ENCODE peak calls at places on chromosomes 7 and 10, in six cellular contexts. One of them, this sample, is unnamed. For H3K4me1, the result is how much of the 10 kb centered on the place peaks cover.

GRCh38 chr10:87504307-87504666 is 406 bp upstream of the MINPP1 start:
- DNase-seq in Peyer's patch: no peak
- DNase-seq in mesenchymal stem cell: no peak
- DNase-seq in Panc1: no peak
- DNase-seq in psoas muscle: no peak
- DNase-seq in neuronal stem cell: no peak
- DNase-seq in this sample: no peak

GRCh38 chr7:97697396-97697795 is 34.5 kb upstream of the TAC1 start:
- DNase-seq in neuronal stem cell: peak
- DNase-seq in Panc1: no peak
- DNase-seq in Peyer's patch: no peak
- DNase-seq in mesenchymal stem cell: no peak
- DNase-seq in psoas muscle: no peak
- DNase-seq in this sample: no peak

GRCh38 chr10:30466466-30466865 is 32.5 kb downstream of the MAP3K8 start:
- DNase-seq in neuronal stem cell: no peak
- DNase-seq in psoas muscle: no peak
- DNase-seq in mesenchymal stem cell: no peak
- DNase-seq in Panc1: no peak
- DNase-seq in Peyer's patch: no peak
- DNase-seq in this sample: no peak

GRCh38 chr10:121553861-121554264 is 44.4 kb downstream of the FGFR2 start:
- DNase-seq in psoas muscle: no peak
- DNase-seq in Peyer's patch: no peak
- DNase-seq in neuronal stem cell: no peak
- DNase-seq in mesenchymal stem cell: no peak
- DNase-seq in Panc1: no peak
- DNase-seq in this sample: no peak

GRCh38 chr10:89471110-89471814 is 56.9 kb downstream of the IFIT5 start:
- DNase-seq in Peyer's patch: no peak
- DNase-seq in psoas muscle: no peak
- DNase-seq in mesenchymal stem cell: no peak
- DNase-seq in neuronal stem cell: no peak
- DNase-seq in Panc1: no peak
- DNase-seq in this sample: no peak

GRCh38 chr10:128124813-128125403 is 1.3 kb downstream of the MKI67 start:
- DNase-seq in psoas muscle: no peak
- DNase-seq in Panc1: no peak
- DNase-seq in Peyer's patch: no peak
- DNase-seq in mesenchymal stem cell: peak
- DNase-seq in neuronal stem cell: no peak
- DNase-seq in this sample: no peak

GRCh38 chr10:132398566-132398991 is 1.6 kb downstream of the PWWP2B start:
- DNase-seq in neuronal stem cell: no peak
- DNase-seq in mesenchymal stem cell: no peak
- DNase-seq in psoas muscle: peak
- DNase-seq in Peyer's patch: no peak
- DNase-seq in Panc1: no peak
- DNase-seq in this sample: no peak

GRCh38 chr10:96257944-96258343 is 13.4 kb downstream of the BLNK start:
- DNase-seq in mesenchymal stem cell: no peak
- DNase-seq in Panc1: no peak
- DNase-seq in Peyer's patch: no peak
- DNase-seq in psoas muscle: no peak
- DNase-seq in neuronal stem cell: no peak
- DNase-seq in this sample: peak

GRCh38 chr7:15291707-15292106 is 270.1 kb downstream of the AGMO start:
- DNase-seq in psoas muscle: no peak
- DNase-seq in mesenchymal stem cell: no peak
- DNase-seq in Peyer's patch: no peak
- DNase-seq in Panc1: no peak
- DNase-seq in neuronal stem cell: no peak
- DNase-seq in this sample: no peak

GRCh38 chr7:7185382-7185989 is 3.1 kb downstream of the C1GALT1 start:
- DNase-seq in psoas muscle: no peak
- DNase-seq in mesenchymal stem cell: no peak
- DNase-seq in neuronal stem cell: no peak
- DNase-seq in Panc1: no peak
- DNase-seq in Peyer's patch: no peak
- DNase-seq in this sample: no peak

GRCh38 chr10:77949167-77949566 is 22.6 kb upstream of the DLG5 start:
- DNase-seq in Peyer's patch: no peak
- DNase-seq in neuronal stem cell: no peak
- DNase-seq in mesenchymal stem cell: peak
- DNase-seq in Panc1: peak
- DNase-seq in psoas muscle: peak
- DNase-seq in this sample: peak

GRCh38 chr7:131325179-131325840 is 2.4 kb upstream of the MKLN1 start:
- DNase-seq in psoas muscle: no peak
- DNase-seq in Panc1: no peak
- DNase-seq in Peyer's patch: no peak
- DNase-seq in neuronal stem cell: no peak
- DNase-seq in mesenchymal stem cell: peak
- DNase-seq in this sample: no peak

GRCh38 chr10:24721254-24722106 is 2.2 kb downstream of the ARHGAP21 start:
- DNase-seq in mesenchymal stem cell: peak
- DNase-seq in neuronal stem cell: no peak
- DNase-seq in Peyer's patch: peak
- DNase-seq in psoas muscle: peak
- DNase-seq in Panc1: no peak
- DNase-seq in this sample: peak

GRCh38 chr7:158649279-158649678 is 55.3 kb downstream of the NCAPG2 start:
- DNase-seq in psoas muscle: no peak
- DNase-seq in Panc1: peak
- DNase-seq in Peyer's patch: no peak
- DNase-seq in mesenchymal stem cell: peak
- DNase-seq in neuronal stem cell: no peak
- DNase-seq in this sample: no peak

GRCh38 chr7:31488562-31489203 is 25.2 kb upstream of the ITPRID1 start:
- DNase-seq in psoas muscle: no peak
- DNase-seq in mesenchymal stem cell: peak
- DNase-seq in neuronal stem cell: peak
- DNase-seq in Panc1: peak
- DNase-seq in Peyer's patch: peak
- DNase-seq in this sample: peak

GRCh38 chr7:44955733-44956132 is 23.1 kb downstream of the MYO1G start:
- DNase-seq in Peyer's patch: no peak
- DNase-seq in Panc1: no peak
- DNase-seq in mesenchymal stem cell: no peak
- DNase-seq in neuronal stem cell: no peak
- DNase-seq in psoas muscle: no peak
- DNase-seq in this sample: no peak

GRCh38 chr10:5532231-5532605 is 7.5 kb downstream of the CALML3 start:
- DNase-seq in mesenchymal stem cell: no peak
- DNase-seq in Peyer's patch: peak
- DNase-seq in Panc1: no peak
- DNase-seq in neuronal stem cell: no peak
- DNase-seq in psoas muscle: peak
- DNase-seq in this sample: no peak

GRCh38 chr10:28359334-28359733 is 56.5 kb upstream of the MPP7 start:
- DNase-seq in psoas muscle: no peak
- DNase-seq in Peyer's patch: no peak
- DNase-seq in mesenchymal stem cell: no peak
- DNase-seq in neuronal stem cell: no peak
- DNase-seq in Panc1: no peak
- DNase-seq in this sample: no peak

DNA sequence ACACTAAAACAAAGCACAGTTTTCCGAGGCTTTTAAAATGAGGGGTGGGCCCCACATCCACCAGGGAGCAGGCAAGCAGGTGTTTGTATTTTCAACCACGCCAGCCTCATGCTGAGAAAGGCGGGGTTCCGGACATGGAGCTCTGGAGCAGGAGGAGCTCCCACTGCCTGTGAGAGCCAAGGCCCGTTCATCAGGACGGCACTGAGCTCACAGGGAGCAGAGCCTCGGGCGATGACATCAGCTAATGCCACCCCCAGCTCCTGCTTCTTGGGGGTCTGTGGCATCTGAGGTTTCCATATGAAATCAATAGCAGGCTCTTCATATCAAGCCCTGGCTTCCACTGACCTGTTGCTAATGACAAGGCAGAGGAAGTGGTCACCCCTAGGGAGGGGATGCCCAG is 89.2 kb downstream of the TNS3 start:
- DNase-seq in psoas muscle: no peak
- DNase-seq in Peyer's patch: no peak
- DNase-seq in Panc1: no peak
- DNase-seq in neuronal stem cell: no peak
- DNase-seq in mesenchymal stem cell: no peak
- DNase-seq in this sample: no peak
- H3K4me1 ChIP-seq in psoas muscle: under half
- H3K4me1 ChIP-seq in Peyer's patch: under half
- H3K4me1 ChIP-seq in Panc1: half or more
- H3K4me1 ChIP-seq in neuronal stem cell: half or more
- H3K4me1 ChIP-seq in mesenchymal stem cell: under half
- H3K4me1 ChIP-seq in this sample: half or more

GRCh38 chr7:36941359-36941758 is 217.1 kb upstream of the AOAH start:
- DNase-seq in psoas muscle: no peak
- DNase-seq in Panc1: no peak
- DNase-seq in Peyer's patch: no peak
- DNase-seq in neuronal stem cell: no peak
- DNase-seq in mesenchymal stem cell: no peak
- DNase-seq in this sample: no peak

GRCh38 chr7:36943591-36944430 is 219.5 kb upstream of the AOAH start:
- DNase-seq in Panc1: no peak
- DNase-seq in Peyer's patch: no peak
- DNase-seq in mesenchymal stem cell: no peak
- DNase-seq in neuronal stem cell: no peak
- DNase-seq in psoas muscle: no peak
- DNase-seq in this sample: no peak

GRCh38 chr7:36942558-36943354 is 218.5 kb upstream of the AOAH start:
- DNase-seq in neuronal stem cell: no peak
- DNase-seq in Panc1: no peak
- DNase-seq in psoas muscle: no peak
- DNase-seq in mesenchymal stem cell: no peak
- DNase-seq in Peyer's patch: no peak
- DNase-seq in this sample: no peak

GRCh38 chr7:36939816-36940215 is 215.5 kb upstream of the AOAH start:
- DNase-seq in neuronal stem cell: no peak
- DNase-seq in psoas muscle: no peak
- DNase-seq in mesenchymal stem cell: no peak
- DNase-seq in Peyer's patch: no peak
- DNase-seq in Panc1: no peak
- DNase-seq in this sample: no peak

DNA sequence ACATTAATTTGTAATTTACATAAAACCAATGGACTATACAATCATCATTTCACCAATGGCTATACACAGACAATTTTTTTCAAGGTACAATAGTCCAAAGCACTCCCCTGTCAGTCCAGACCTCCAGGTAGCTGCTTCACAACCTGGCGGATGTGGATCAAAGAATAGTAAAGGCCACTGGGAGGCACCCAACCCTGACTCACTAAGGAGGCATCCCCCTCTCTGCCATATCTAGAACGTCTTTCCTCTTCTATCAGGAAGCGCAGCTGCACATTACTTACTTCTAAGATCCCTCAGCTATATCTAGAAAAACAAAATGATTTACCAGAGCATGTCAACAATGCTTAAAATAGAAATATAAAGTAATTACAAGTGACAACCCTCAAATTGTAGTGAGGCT is 217.8 kb upstream of the AOAH start:
- DNase-seq in psoas muscle: no peak
- DNase-seq in Panc1: no peak
- DNase-seq in neuronal stem cell: no peak
- DNase-seq in mesenchymal stem cell: no peak
- DNase-seq in Peyer's patch: no peak
- DNase-seq in this sample: no peak
- H3K4me1 ChIP-seq in psoas muscle: under half
- H3K4me1 ChIP-seq in Panc1: under half
- H3K4me1 ChIP-seq in neuronal stem cell: under half
- H3K4me1 ChIP-seq in mesenchymal stem cell: under half
- H3K4me1 ChIP-seq in Peyer's patch: under half
- H3K4me1 ChIP-seq in this sample: under half

GRCh38 chr7:4102231-4102841 is 579.8 kb upstream of the FOXK1 start:
- DNase-seq in mesenchymal stem cell: no peak
- DNase-seq in psoas muscle: no peak
- DNase-seq in neuronal stem cell: no peak
- DNase-seq in Panc1: no peak
- DNase-seq in Peyer's patch: no peak
- DNase-seq in this sample: no peak
- H3K4me1 ChIP-seq in mesenchymal stem cell: under half
- H3K4me1 ChIP-seq in psoas muscle: under half
- H3K4me1 ChIP-seq in neuronal stem cell: under half
- H3K4me1 ChIP-seq in Panc1: under half
- H3K4me1 ChIP-seq in Peyer's patch: under half
- H3K4me1 ChIP-seq in this sample: under half

DNA sequence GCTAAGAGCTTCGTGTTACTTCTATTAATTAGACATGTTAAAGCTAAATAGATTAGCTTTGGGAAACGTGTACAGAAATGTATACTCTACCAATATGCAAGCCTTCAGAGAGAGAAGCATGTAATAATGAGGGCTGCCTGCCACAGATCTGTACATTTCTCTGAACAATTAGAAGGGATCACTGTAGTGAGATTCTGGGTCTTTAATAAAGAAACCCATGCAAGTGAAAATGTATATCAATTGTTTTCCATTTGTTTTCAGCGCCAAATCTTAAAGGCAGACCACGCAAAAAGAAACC is 149.1 kb downstream of the ARID5B start:
- DNase-seq in mesenchymal stem cell: no peak
- DNase-seq in neuronal stem cell: no peak
- DNase-seq in Peyer's patch: no peak
- DNase-seq in Panc1: no peak
- DNase-seq in psoas muscle: no peak
- DNase-seq in this sample: no peak
- H3K4me1 ChIP-seq in mesenchymal stem cell: under half
- H3K4me1 ChIP-seq in neuronal stem cell: under half
- H3K4me1 ChIP-seq in Peyer's patch: under half
- H3K4me1 ChIP-seq in Panc1: half or more
- H3K4me1 ChIP-seq in psoas muscle: under half
- H3K4me1 ChIP-seq in this sample: half or more

GRCh38 chr10:80473096-80473657 is 19.1 kb downstream of the TSPAN14 start:
- DNase-seq in mesenchymal stem cell: no peak
- DNase-seq in Panc1: no peak
- DNase-seq in psoas muscle: no peak
- DNase-seq in neuronal stem cell: no peak
- DNase-seq in Peyer's patch: no peak
- DNase-seq in this sample: no peak

GRCh38 chr10:80474597-80474910 is 20.4 kb downstream of the TSPAN14 start:
- DNase-seq in neuronal stem cell: no peak
- DNase-seq in Peyer's patch: no peak
- DNase-seq in Panc1: no peak
- DNase-seq in mesenchymal stem cell: no peak
- DNase-seq in psoas muscle: no peak
- DNase-seq in this sample: no peak

GRCh38 chr10:80473692-80474596 is 19.8 kb downstream of the TSPAN14 start:
- DNase-seq in Peyer's patch: no peak
- DNase-seq in mesenchymal stem cell: peak
- DNase-seq in neuronal stem cell: no peak
- DNase-seq in psoas muscle: no peak
- DNase-seq in Panc1: no peak
- DNase-seq in this sample: no peak

GRCh38 chr10:80472234-80473095 is 18.4 kb downstream of the TSPAN14 start:
- DNase-seq in mesenchymal stem cell: peak
- DNase-seq in neuronal stem cell: no peak
- DNase-seq in psoas muscle: no peak
- DNase-seq in Panc1: no peak
- DNase-seq in Peyer's patch: no peak
- DNase-seq in this sample: no peak

DNA sequence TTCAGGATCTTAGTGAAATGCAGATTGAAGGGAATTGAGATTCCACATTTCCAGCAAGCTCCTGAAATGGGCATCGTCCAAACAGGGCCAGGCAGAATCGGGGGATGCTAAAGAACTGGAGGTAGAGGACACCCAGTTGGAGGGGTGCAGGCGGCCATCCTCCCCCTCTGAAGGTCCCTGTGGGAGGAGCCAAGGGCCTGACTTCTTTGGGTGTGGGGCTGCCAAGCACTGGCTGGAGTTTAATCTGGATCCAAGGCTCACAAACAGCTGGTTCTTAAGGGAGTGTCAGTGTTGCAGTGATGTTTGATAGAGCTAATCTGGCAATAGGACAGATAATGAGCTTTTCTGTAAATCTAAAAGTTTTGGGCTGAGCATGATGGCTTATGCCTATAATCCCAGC is 20.8 kb downstream of the TSPAN14 start:
- DNase-seq in Peyer's patch: no peak
- DNase-seq in mesenchymal stem cell: no peak
- DNase-seq in Panc1: no peak
- DNase-seq in neuronal stem cell: no peak
- DNase-seq in psoas muscle: no peak
- DNase-seq in this sample: no peak
- H3K4me1 ChIP-seq in Peyer's patch: under half
- H3K4me1 ChIP-seq in mesenchymal stem cell: under half
- H3K4me1 ChIP-seq in Panc1: under half
- H3K4me1 ChIP-seq in neuronal stem cell: under half
- H3K4me1 ChIP-seq in psoas muscle: under half
- H3K4me1 ChIP-seq in this sample: under half